ENCODE peak calls at places on chromosomes 4 and X, in five cellular contexts. G is NCI-H510A treated with DMSO at 0.1 percent for 48 hours, U is HEK293T, S is T-helper 9 cell, X is kidney epithelial cell. Z is an unnamed sample.

GRCh38 chr4:12053951-12054350 is 625.3 kb upstream of the HS3ST1 start:
- DNase-seq in G (no peak), U (no peak), S (no peak), X (no peak), Z (no peak)

GRCh38 chrX:140503230-140503585 is 1.7 kb downstream of the SOX3 start:
- DNase-seq in G (no peak), U (no peak), S (no peak), X (no peak), Z (no peak)

GRCh38 chr4:103915224-103915869 is 195.6 kb upstream of the TACR3 start:
- DNase-seq in G (peak), U (peak), S (no peak), X (no peak), Z (peak)

GRCh38 chr4:53365121-53365485 is 758 bp downstream of the SCFD2 start:
- DNase-seq in G (peak), U (peak), S (no peak), X (no peak), Z (peak)

GRCh38 chr4:102612824-102613366 is 111.7 kb downstream of the NFKB1 start:
- DNase-seq in G (no peak), U (no peak), S (no peak), X (no peak), Z (no peak)

GRCh38 chrX:155027509-155028066 is 944 bp downstream of the FUNDC2 start:
- DNase-seq in G (peak), U (peak), S (no peak), X (no peak), Z (peak)

GRCh38 chrX:36867143-36867542 is 141.0 kb upstream of the FAM47C start:
- DNase-seq in G (peak), U (peak), S (no peak), X (no peak), Z (no peak)

GRCh38 chr4:176150283-176150682 is 45.1 kb downstream of the SPATA4 start:
- DNase-seq in G (peak), U (no peak), S (no peak), X (no peak), Z (peak)

GRCh38 chrX:52217494-52218160 is 32.9 kb downstream of the MAGED4 start:
- DNase-seq in G (no peak), U (no peak), S (no peak), X (no peak), Z (no peak)

GRCh38 chr4:102543030-102543505 is 41.9 kb downstream of the NFKB1 start:
- DNase-seq in G (no peak), U (no peak), S (no peak), X (no peak), Z (no peak)

Z was measured in HCEC 1CT.